ENCODE peak calls at places on chromosome 11, in ten cellular contexts. T is epithelial cell of proximal tubule, L is dorsolateral prefrontal cortex, X is astrocyte of the spinal cord, A is transverse colon, D is A549, J is heart left ventricle, N is GM23338, C is prostate gland, Q is keratinocyte. G is an unnamed sample.

GRCh38 chr11:112267188-112267591 is 6.5 kb upstream of the PLET1 start:
- DNase-seq in Q (no peak), C (no peak), J (no peak), D (no peak), X (no peak), L (no peak), T (no peak), A (no peak), N (no peak), G (no peak)

GRCh38 chr11:61959026-61959608 is 8.3 kb downstream of the FTH1 start:
- DNase-seq in J (no peak), C (no peak), T (no peak), Q (no peak), A (no peak), L (no peak), X (no peak), D (no peak), N (peak; percentile 20), G (no peak)

GRCh38 chr11:47724041-47724729 is 9.0 kb upstream of the AGBL2 start:
- DNase-seq in T (no peak), L (no peak), D (no peak), Q (no peak), A (peak; percentile 66), X (peak; percentile 59), J (no peak), N (no peak), C (no peak), G (no peak)

GRCh38 chr11:73372371-73372993 is 3.7 kb upstream of the RELT start:
- DNase-seq in N (peak; percentile 75), X (no peak), Q (no peak), L (no peak), T (no peak), J (peak; percentile 42), A (no peak), C (no peak), D (peak; percentile 58), G (no peak)

GRCh38 chr11:43987384-43988039 is 45.1 kb downstream of the C11orf96 start:
- DNase-seq in L (peak; percentile 42), J (peak; percentile 93), D (no peak), X (peak; percentile 85), Q (no peak), T (peak; percentile 13), N (no peak), A (peak; percentile 72), C (no peak), G (no peak)

GRCh38 chr11:134638796-134639540 is 226.9 kb upstream of the B3GAT1 start:
- DNase-seq in Q (no peak), J (no peak), X (no peak), N (no peak), T (no peak), L (no peak), C (no peak), A (no peak), D (no peak), G (no peak)

GRCh38 chr11:86773878-86774277 is 26.5 kb upstream of the PRSS23 start:
- DNase-seq in T (no peak), X (no peak), L (no peak), N (no peak), Q (no peak), A (no peak), J (no peak), C (no peak), D (no peak), G (no peak)

GRCh38 chr11:15526032-15526431 is 411.3 kb downstream of the INSC start:
- DNase-seq in J (no peak), Q (no peak), T (no peak), L (no peak), A (no peak), X (no peak), D (no peak), C (no peak), N (no peak), G (no peak)

GRCh38 chr11:235180-235997 is 753 bp downstream of the SIRT3 start:
- DNase-seq in L (peak; percentile 22), T (peak; percentile 10), J (no peak), D (no peak), C (no peak), N (no peak), Q (no peak), A (no peak), X (peak; percentile 17), G (no peak)

GRCh38 chr11:13487661-13488030 is 8.2 kb downstream of the PTH start:
- DNase-seq in T (no peak), Q (no peak), L (no peak), J (no peak), X (no peak), A (no peak), D (peak; percentile 49), C (no peak), N (peak; percentile 75), G (no peak)

GRCh38 chr11:10355257-10355661 is 50.4 kb downstream of the ADM start:
- DNase-seq in Q (peak; percentile 35), X (no peak), J (no peak), A (no peak), L (no peak), C (no peak), D (no peak), T (peak; percentile 27), N (no peak), G (no peak)

GRCh38 chr11:72696866-72697428 is 22.7 kb upstream of the PDE2A start:
- DNase-seq in Q (no peak), D (no peak), C (no peak), X (no peak), A (no peak), N (peak; percentile 92), L (no peak), T (no peak), J (no peak), G (no peak)

GRCh38 chr11:99277281-99277680 is 256.5 kb downstream of the CNTN5 start:
- DNase-seq in D (no peak), Q (no peak), T (no peak), C (no peak), L (no peak), J (no peak), N (no peak), X (no peak), A (no peak), G (no peak)

GRCh38 chr11:124194696-124195418 is 11.7 kb downstream of the OR10D3 start:
- DNase-seq in Q (peak; percentile 11), J (no peak), C (no peak), N (peak; percentile 80), D (peak; percentile 18), T (peak; percentile 23), A (peak; percentile 65), L (no peak), X (peak; percentile 53), G (peak; percentile 39)

GRCh38 chr11:71367756-71368155 is 80.4 kb downstream of the DHCR7 start:
- DNase-seq in Q (no peak), C (no peak), J (no peak), A (no peak), L (no peak), T (no peak), N (no peak), X (no peak), D (no peak), G (no peak)
- H3K4me3 ChIP-seq in Q (no peak overlapping the region), C (no peak overlapping the region), J (no peak overlapping the region), A (no peak overlapping the region), L (no peak overlapping the region), T (no peak overlapping the region), N (no peak overlapping the region), X (no peak overlapping the region), D (no peak overlapping the region), G (no peak overlapping the region)

GRCh38 chr11:117685566-117685965 is 111.5 kb downstream of the DSCAML1 start:
- DNase-seq in T (no peak), N (no peak), J (no peak), A (no peak), Q (no peak), D (no peak), L (no peak), C (no peak), X (no peak), G (no peak)
- TF ChIP-seq CTCF in T (no peak), N (no peak), J (no peak), A (no peak), Q (no peak), D (no peak), L (no peak), C (no peak), X (no peak), G (no peak)

GRCh38 chr11:11667056-11667455 is 45.3 kb upstream of the GALNT18 start:
- DNase-seq in N (no peak), J (no peak), C (no peak), X (no peak), L (no peak), Q (no peak), D (no peak), T (no peak), A (no peak), G (no peak)
- H3K4me3 ChIP-seq in N (no peak overlapping the region), J (no peak overlapping the region), C (no peak overlapping the region), X (no peak overlapping the region), L (no peak overlapping the region), Q (no peak overlapping the region), D (no peak overlapping the region), T (no peak overlapping the region), A (no peak overlapping the region), G (no peak overlapping the region)

DNA sequence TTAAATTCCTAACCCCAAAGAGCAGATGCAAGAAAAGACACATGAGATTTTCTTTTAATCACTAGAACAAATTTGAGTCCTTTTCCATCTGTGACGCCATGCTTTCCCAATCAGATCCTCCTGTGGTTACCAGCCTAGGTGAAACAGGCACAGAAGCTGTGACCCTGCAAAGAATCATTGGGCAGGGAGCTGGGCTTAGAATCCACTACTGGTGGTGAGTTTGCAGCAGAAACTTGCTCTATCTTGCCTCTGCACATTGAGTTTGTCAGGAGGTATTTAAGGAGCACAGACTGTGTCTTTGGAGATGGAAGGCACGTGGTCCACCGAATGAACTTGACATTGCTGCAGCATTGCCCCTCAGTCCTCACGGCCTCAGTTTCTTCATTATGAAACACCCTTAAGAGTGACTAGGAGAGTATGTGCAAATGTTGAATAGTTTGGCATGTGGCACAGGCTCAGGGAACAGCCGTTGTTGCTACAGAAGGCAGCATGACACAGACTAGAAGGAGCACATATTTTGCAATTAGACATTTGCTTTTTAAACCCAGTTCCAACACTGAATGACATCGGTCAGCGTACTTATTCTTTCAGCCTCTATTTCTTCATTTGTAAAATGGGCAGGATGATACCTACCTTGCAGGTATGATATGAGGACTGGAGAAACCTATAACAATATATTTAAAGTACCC is 127.6 kb downstream of the DBX1 start:
- DNase-seq in L (no peak), T (no peak), N (no peak), D (no peak), Q (no peak), J (no peak), X (no peak), C (no peak), A (no peak), G (no peak)
- TF ChIP-seq CTCF in L (no peak), T (no peak), N (no peak), D (no peak), Q (no peak), J (no peak), X (no peak), C (no peak), A (no peak), G (no peak)

GRCh38 chr11:16999116-16999515 is 15.1 kb downstream of the PLEKHA7 start:
- DNase-seq in L (no peak), X (no peak), D (no peak), Q (no peak), J (no peak), N (no peak), C (no peak), A (no peak), T (no peak), G (no peak)
- H3K4me3 ChIP-seq in L (no peak overlapping the region), X (no peak overlapping the region), D (no peak overlapping the region), Q (no peak overlapping the region), J (no peak overlapping the region), N (no peak overlapping the region), C (no peak overlapping the region), A (no peak overlapping the region), T (no peak overlapping the region), G (no peak overlapping the region)

G was measured in LNCaP clone FGC.